ENCODE peak calls at places on chromosomes 6 and 20, in five cellular contexts. D, B, Q, N and X are unnamed samples.
A peak's percentile ranks its signal among the peaks of the same experiment; 100 is the strongest.

GRCh38 chr20:12896180-12896579 is 112.6 kb upstream of the SPTLC3 start:
- DNase-seq in N (no peak), D (no peak), B (no peak), Q (no peak), X (no peak)

GRCh38 chr6:17905611-17906592 is 81.5 kb downstream of the KIF13A start:
- DNase-seq in D (no peak), B (peak; percentile 59), N (no peak), Q (peak; percentile 79), X (no peak)

GRCh38 chr6:135168766-135169165 is 12.3 kb upstream of the MYB start:
- DNase-seq in D (no peak), B (no peak), Q (no peak), N (no peak), X (no peak)

GRCh38 chr6:151067684-151068596 is 171.8 kb upstream of the AKAP12 start:
- DNase-seq in Q (peak; percentile 97), B (peak; percentile 99), N (peak; percentile 52), D (no peak), X (no peak)

GRCh38 chr6:27414300-27414699 is 25.7 kb downstream of the ZNF391 start:
- DNase-seq in N (no peak), B (no peak), D (no peak), Q (no peak), X (no peak)

GRCh38 chr20:61932711-61933480 is 132.8 kb downstream of the TAF4 start:
- DNase-seq in N (peak; percentile 6), B (no peak), D (no peak), Q (no peak), X (no peak)

GRCh38 chr20:62782893-62783278 is 13.4 kb upstream of the MRGBP start:
- DNase-seq in N (no peak), D (no peak), B (no peak), Q (no peak), X (peak; percentile 43)

GRCh38 chr6:15349379-15349778 is 103.5 kb downstream of the JARID2 start:
- DNase-seq in B (no peak), Q (no peak), N (no peak), D (no peak), X (no peak)

GRCh38 chr20:11159728-11160127 is 485.9 kb upstream of the JAG1 start:
- DNase-seq in D (no peak), N (no peak), B (peak; percentile 86), Q (no peak), X (no peak)

GRCh38 chr20:37850724-37851123 is 52.2 kb upstream of the VSTM2L start:
- DNase-seq in B (peak; percentile 43), Q (no peak), D (no peak), N (no peak), X (no peak)

GRCh38 chr20:1664911-1665310 is 7.3 kb upstream of the SIRPG start:
- DNase-seq in N (no peak), D (no peak), Q (no peak), B (no peak), X (no peak)

GRCh38 chr6:64083261-64083660 is 447.7 kb downstream of the PHF3 start:
- DNase-seq in Q (no peak), N (no peak), D (no peak), B (no peak), X (no peak)

GRCh38 chr6:85792278-85792677 is 149.6 kb upstream of the SYNCRIP start:
- DNase-seq in Q (peak; percentile 84), D (no peak), B (no peak), N (no peak), X (no peak)

GRCh38 chr6:33377166-33377565 is 14.5 kb upstream of the KIFC1 start:
- DNase-seq in B (no peak), D (no peak), N (no peak), Q (no peak), X (no peak)

GRCh38 chr20:44886828-44887227 is 1.3 kb downstream of the YWHAB start:
- DNase-seq in B (no peak), Q (no peak), N (no peak), D (no peak), X (no peak)

DNA sequence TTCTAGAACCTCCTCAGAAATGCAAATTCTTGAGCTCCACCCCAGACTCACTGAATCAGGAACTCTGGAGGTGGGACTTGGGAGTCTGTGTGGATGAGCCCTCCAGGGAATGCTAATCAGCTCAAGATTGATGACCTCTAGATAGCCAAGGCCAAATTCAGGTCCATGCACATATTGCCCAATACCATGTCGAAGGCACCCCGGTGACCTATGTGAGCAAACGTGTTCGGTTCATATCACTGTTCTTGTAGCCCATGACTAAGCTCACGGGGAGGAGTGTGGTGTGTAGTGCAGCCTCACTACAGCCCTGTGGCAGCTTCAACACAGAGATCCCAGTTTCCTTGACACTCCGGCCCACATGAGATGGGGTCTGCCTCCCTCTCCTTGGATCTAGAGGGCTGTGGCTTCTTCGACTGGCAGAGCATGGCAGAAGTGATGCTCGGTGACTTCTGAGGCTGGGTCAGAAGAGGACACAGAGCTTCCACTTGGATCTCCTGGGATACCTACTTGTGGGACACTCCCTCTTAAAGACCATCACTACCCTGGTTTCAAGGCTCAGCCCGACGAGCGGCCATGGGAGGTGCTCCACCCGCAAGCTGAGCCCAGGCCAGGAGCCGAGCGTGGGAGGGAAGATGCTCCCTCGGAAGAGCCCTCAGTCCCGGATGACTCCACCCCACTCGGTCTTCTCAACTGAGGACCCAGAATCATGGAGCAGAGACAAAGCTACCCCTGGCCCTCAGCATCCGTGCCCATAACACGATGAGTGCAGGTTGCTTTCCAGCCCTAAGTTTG is 151.0 kb upstream of the CST7 start:
- DNase-seq in N (no peak), B (no peak), Q (no peak), D (no peak), X (no peak)
- H3K4me1 ChIP-seq in N (no peaks in the 10 kb centered on the region), B (no peaks in the 10 kb centered on the region), Q (no peaks in the 10 kb centered on the region), D (peaks cover 6% of the 10 kb centered on the region), X (no peaks in the 10 kb centered on the region)

DNA sequence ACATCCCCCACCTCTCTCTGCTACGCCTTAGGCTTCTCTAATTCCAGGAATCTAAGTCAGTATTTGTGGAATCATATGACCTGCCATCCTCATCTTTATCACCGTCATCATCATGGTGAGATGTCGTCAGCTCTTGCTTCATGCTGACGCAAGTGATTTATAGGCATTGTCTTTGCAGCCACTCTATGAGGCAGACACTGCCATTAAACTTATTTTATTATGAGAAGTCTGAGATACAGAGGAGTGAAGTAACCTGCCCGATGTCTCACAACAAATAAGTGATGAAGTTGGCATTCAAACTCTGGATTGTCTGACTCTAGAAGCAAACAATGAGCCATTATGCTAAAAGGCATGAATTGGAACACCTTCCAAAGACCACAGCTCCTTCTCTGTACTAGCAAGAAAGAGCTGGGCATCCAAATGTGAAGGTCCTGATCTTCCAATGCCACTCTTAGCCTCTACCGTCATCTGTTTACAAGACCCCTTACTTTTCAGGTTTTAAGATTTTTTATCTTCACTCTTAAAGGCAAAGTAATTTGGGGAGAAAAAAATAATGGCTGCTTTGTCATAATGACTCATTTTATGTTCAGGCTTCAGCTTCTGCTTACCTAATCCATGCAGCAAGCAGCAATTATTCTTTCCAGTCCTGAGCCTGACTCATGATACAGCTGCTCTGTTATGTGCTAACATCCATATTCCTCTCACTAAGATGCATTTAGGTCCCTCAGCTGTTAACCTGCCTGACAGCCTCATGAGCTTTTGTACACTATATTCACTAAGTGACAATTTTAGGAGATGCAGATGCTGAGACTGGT is 113.7 kb upstream of the BCLAF1 start:
- DNase-seq in Q (peak; percentile 88), B (peak; percentile 96), D (no peak), N (no peak), X (peak; percentile 22)
- H3K27me3 ChIP-seq in Q (no peaks in the 10 kb centered on the region), B (no peaks in the 10 kb centered on the region), D (no peaks in the 10 kb centered on the region), N (no peaks in the 10 kb centered on the region), X (no peaks in the 10 kb centered on the region)

DNA sequence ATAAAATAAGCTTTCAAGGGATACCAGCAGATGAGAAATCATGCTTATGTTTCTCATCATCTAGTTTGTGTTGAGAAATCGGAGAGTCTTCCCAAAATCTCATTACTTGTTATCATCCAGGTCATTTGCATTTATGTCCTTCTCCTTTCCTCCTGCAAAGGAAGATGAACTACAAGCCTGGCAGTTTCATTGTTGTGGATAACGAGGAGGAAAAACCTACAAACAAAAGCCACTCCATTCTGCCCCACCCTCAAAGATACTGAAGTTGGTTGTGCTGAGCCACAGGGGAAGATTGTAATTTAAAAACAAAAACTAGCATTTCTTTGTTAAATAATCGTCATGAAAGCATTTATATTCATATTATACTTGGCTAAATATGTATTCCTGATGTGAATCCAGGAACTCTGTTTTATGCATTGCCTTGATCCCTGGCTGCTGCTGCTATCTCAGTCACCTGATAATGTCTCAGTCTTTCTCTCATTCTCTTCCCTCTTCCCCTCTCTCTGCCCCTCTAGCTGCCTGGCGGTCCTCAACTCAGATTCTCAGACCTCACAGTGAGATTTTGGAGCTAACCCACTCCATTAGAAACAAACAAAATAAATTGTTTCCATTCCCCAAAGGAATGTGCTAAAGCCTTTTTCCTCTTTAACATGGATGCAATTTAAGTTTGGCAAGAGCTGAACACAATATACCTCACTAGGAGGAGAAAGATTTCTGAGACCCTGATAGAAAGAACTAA is 185.3 kb downstream of the ADAT2 start:
- DNase-seq in Q (no peak), B (no peak), N (no peak), D (no peak), X (no peak)
- H3K27ac ChIP-seq in Q (no peak overlapping the region), B (no peak overlapping the region), N (no peak overlapping the region), D (no peak overlapping the region), X (no peak overlapping the region)

GRCh38 chr6:112284603-112285002 is 30.2 kb upstream of the LAMA4 start:
- DNase-seq in B (no peak), Q (no peak), N (no peak), D (no peak), X (no peak)

GRCh38 chr6:112287836-112288235 is 33.5 kb upstream of the LAMA4 start:
- DNase-seq in Q (no peak), N (no peak), D (no peak), B (peak; percentile 60), X (no peak)

GRCh38 chr6:112283621-112284020 is 29.3 kb upstream of the LAMA4 start:
- DNase-seq in D (no peak), Q (peak; percentile 76), N (no peak), B (no peak), X (no peak)

GRCh38 chr6:112286756-112287155 is 32.4 kb upstream of the LAMA4 start:
- DNase-seq in B (no peak), N (no peak), Q (no peak), D (no peak), X (peak; percentile 21)

GRCh38 chr6:112286010-112286409 is 31.6 kb upstream of the LAMA4 start:
- DNase-seq in Q (no peak), B (no peak), N (no peak), D (no peak), X (no peak)
- H3K4me1 ChIP-seq in Q (peaks cover 23% of the 10 kb centered on the region), B (peaks cover 19% of the 10 kb centered on the region), N (no peaks in the 10 kb centered on the region), D (no peaks in the 10 kb centered on the region), X (peaks cover 11% of the 10 kb centered on the region)